ENCODE peak calls at places on chromosomes 3 and 15, in eight cellular contexts. B is mucosa of descending colon; I is H7; F is body of pancreas; H is IMR-90; W is CD4-positive, CD25-positive, alpha-beta regulatory T cell; V is psoas muscle; O is mesendoderm. D is an unnamed sample. For H3K36me3, the result is how much of the 10 kb centered on the place peaks cover.

GRCh38 chr15:72782993-72783562 is 480 bp downstream of the ADPGK start:
- DNase-seq in B (no peak), I (no peak), F (peak), H (peak), W (peak), V (no peak), O (peak), D (no peak)

GRCh38 chr15:20106026-20106425 is 435.6 kb downstream of the GOLGA6L6 start:
- DNase-seq in B (no peak), I (no peak), F (peak), H (no peak), W (no peak), V (peak), O (peak), D (peak)

GRCh38 chr3:11554666-11555065 is 89.0 kb downstream of the VGLL4 start:
- DNase-seq in B (peak), I (no peak), F (no peak), H (no peak), W (no peak), V (no peak), O (no peak), D (peak)

GRCh38 chr3:187966636-187967035 is 187.3 kb upstream of the LPP start:
- DNase-seq in B (no peak), I (no peak), F (peak), H (no peak), W (no peak), V (no peak), O (no peak), D (no peak)

GRCh38 chr3:32325957-32326356 is 65.7 kb upstream of the CMTM7 start:
- DNase-seq in B (no peak), I (no peak), F (peak), H (no peak), W (no peak), V (no peak), O (no peak), D (no peak)

GRCh38 chr3:39188271-39189149 is 3.9 kb downstream of the XIRP1 start:
- DNase-seq in B (no peak), I (peak), F (no peak), H (no peak), W (no peak), V (peak), O (no peak), D (no peak)

GRCh38 chr3:55009372-55009771 is 81.5 kb upstream of the LRTM1 start:
- DNase-seq in B (no peak), I (no peak), F (no peak), H (no peak), W (no peak), V (no peak), O (no peak), D (no peak)

GRCh38 chr3:127738192-127738840 is 65.6 kb downstream of the ABTB1 start:
- DNase-seq in B (peak), I (no peak), F (no peak), H (peak), W (no peak), V (no peak), O (peak), D (peak)

GRCh38 chr15:64855206-64856000 is 13.7 kb downstream of the PLEKHO2 start:
- DNase-seq in B (no peak), I (no peak), F (no peak), H (peak), W (no peak), V (no peak), O (no peak), D (peak)

GRCh38 chr3:66748175-66748876 is 247.5 kb upstream of the LRIG1 start:
- DNase-seq in B (no peak), I (no peak), F (no peak), H (no peak), W (no peak), V (no peak), O (no peak), D (no peak)

GRCh38 chr3:33417051-33417673 is 23.0 kb downstream of the UBP1 start:
- DNase-seq in B (no peak), I (no peak), F (no peak), H (peak), W (no peak), V (no peak), O (no peak), D (no peak)

GRCh38 chr15:52082197-52083036 is 30.2 kb downstream of the BCL2L10 start:
- DNase-seq in B (no peak), I (peak), F (no peak), H (peak), W (no peak), V (no peak), O (no peak), D (no peak)

GRCh38 chr3:141368925-141369794 is 856 bp downstream of the ZBTB38 start:
- DNase-seq in B (no peak), I (no peak), F (no peak), H (peak), W (no peak), V (no peak), O (no peak), D (no peak)

GRCh38 chr15:75063889-75064288 is 40.5 kb downstream of the PPCDC start:
- DNase-seq in B (no peak), I (no peak), F (no peak), H (no peak), W (no peak), V (no peak), O (no peak), D (no peak)

GRCh38 chr3:124174463-124174862 is 182.5 kb upstream of the ROPN1 start:
- DNase-seq in B (no peak), I (peak), F (peak), H (no peak), W (no peak), V (no peak), O (no peak), D (peak)

GRCh38 chr3:161415506-161416231 is 44.4 kb upstream of the SPTSSB start:
- DNase-seq in B (no peak), I (no peak), F (peak), H (peak), W (no peak), V (no peak), O (peak), D (no peak)

GRCh38 chr15:90101130-90101968 is 919 bp downstream of the IDH2 start:
- DNase-seq in B (peak), I (peak), F (peak), H (no peak), W (peak), V (peak), O (peak), D (peak)

GRCh38 chr3:38126121-38126892 is 10.6 kb downstream of the ACAA1 start:
- DNase-seq in B (no peak), I (no peak), F (peak), H (no peak), W (no peak), V (no peak), O (no peak), D (no peak)
- H3K36me3 ChIP-seq in B (under half), I (half or more), F (under half), H (half or more), W (half or more), V (half or more), O (under half), D (half or more)

DNA sequence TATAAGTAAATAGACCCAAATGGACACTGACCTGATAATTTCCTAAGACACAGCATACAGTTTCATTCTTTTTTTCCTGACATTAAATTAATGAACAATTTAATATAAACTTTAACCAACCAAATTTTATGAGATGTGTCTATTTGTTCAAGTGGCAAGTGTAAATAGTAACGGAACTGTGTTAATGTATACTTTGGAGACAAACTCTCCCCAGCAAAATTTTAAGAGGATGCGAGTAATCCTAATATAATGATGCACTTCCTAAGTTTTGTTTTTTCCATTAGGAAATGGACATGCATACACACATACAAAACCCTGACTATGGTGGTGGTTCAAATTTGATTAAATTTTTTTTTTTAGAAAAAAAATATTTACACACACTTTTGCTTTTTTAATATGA is 38.5 kb upstream of the MYH15 start:
- DNase-seq in B (no peak), I (no peak), F (no peak), H (no peak), W (no peak), V (no peak), O (no peak), D (no peak)
- H3K36me3 ChIP-seq in B (under half), I (under half), F (under half), H (under half), W (under half), V (under half), O (under half), D (under half)

GRCh38 chr3:47323431-47324277 is 40.9 kb downstream of the KLHL18 start:
- DNase-seq in B (no peak), I (no peak), F (no peak), H (peak), W (no peak), V (no peak), O (peak), D (no peak)
- H3K36me3 ChIP-seq in B (under half), I (under half), F (under half), H (under half), W (half or more), V (half or more), O (under half), D (under half)

GRCh38 chr15:48493763-48494225 is 151.7 kb downstream of the FBN1 start:
- DNase-seq in B (no peak), I (no peak), F (no peak), H (no peak), W (no peak), V (no peak), O (no peak), D (no peak)
- H3K36me3 ChIP-seq in B (under half), I (under half), F (under half), H (under half), W (under half), V (under half), O (under half), D (under half)

GRCh38 chr3:105847452-105847851 is 21.4 kb downstream of the CBLB start:
- DNase-seq in B (no peak), I (no peak), F (no peak), H (no peak), W (no peak), V (no peak), O (no peak), D (no peak)
- H3K36me3 ChIP-seq in B (under half), I (under half), F (under half), H (under half), W (under half), V (under half), O (under half), D (under half)